ENCODE peak calls at places on chromosomes 13 and 19, in nine cellular contexts. S is GM23248; K is stimulated activated naive CD4-positive, alpha-beta T cell; F is WTC11; V is fibroblast of the aortic adventitia; Y is GM12865; W is activated naive CD8-positive, alpha-beta T cell treated with anti-CD3 and anti-CD28 coated beads for 36 hours; R is SJSA1; I is OCI-M1. C is an unnamed sample.

GRCh38 chr19:2494447-2495129 is 18.7 kb downstream of the GADD45B start:
- DNase-seq in S (peak), K (peak), F (no peak), V (peak), Y (peak), W (peak), R (peak), I (no peak), C (peak)

GRCh38 chr13:50893211-50893852 is 16.3 kb upstream of the RNASEH2B start:
- DNase-seq in S (peak), K (peak), F (no peak), V (peak), Y (peak), W (no peak), R (no peak), I (peak), C (no peak)

GRCh38 chr19:12786149-12786870 is 5.0 kb upstream of the JUNB start:
- DNase-seq in S (no peak), K (no peak), F (no peak), V (no peak), Y (peak), W (no peak), R (no peak), I (peak), C (peak)

GRCh38 chr13:95624020-95624419 is 20.5 kb downstream of the DZIP1 start:
- DNase-seq in S (peak), K (peak), F (peak), V (peak), Y (peak), W (peak), R (no peak), I (peak), C (no peak)

GRCh38 chr19:2556221-2557092 is 80.5 kb downstream of the GADD45B start:
- DNase-seq in S (no peak), K (no peak), F (no peak), V (no peak), Y (no peak), W (no peak), R (no peak), I (no peak), C (peak)

GRCh38 chr19:628168-628567 is 5.2 kb downstream of the POLRMT start:
- DNase-seq in S (no peak), K (no peak), F (peak), V (no peak), Y (no peak), W (no peak), R (no peak), I (no peak), C (no peak)

GRCh38 chr19:17244618-17245534 is 843 bp downstream of the NR2F6 start:
- DNase-seq in S (peak), K (no peak), F (no peak), V (no peak), Y (no peak), W (no peak), R (no peak), I (peak), C (peak)

GRCh38 chr19:40528533-40529092 is 48.1 kb upstream of the SHKBP1 start:
- DNase-seq in S (no peak), K (no peak), F (no peak), V (no peak), Y (no peak), W (no peak), R (no peak), I (no peak), C (no peak)

GRCh38 chr13:21698975-21699679 is 28.3 kb downstream of the FGF9 start:
- DNase-seq in S (no peak), K (no peak), F (no peak), V (no peak), Y (no peak), W (no peak), R (no peak), I (no peak), C (no peak)

GRCh38 chr13:40433577-40433976 is 232.9 kb downstream of the FOXO1 start:
- DNase-seq in S (no peak), K (peak), F (no peak), V (no peak), Y (peak), W (peak), R (no peak), I (no peak), C (no peak)

C was measured in posterior vena cava.